ENCODE peak calls at places on chromosomes 3 and 15, in ten cellular contexts. E, Q, W, K, S, R, H, B, F and C are unnamed samples.

GRCh38 chr3:153961498-153961897 is 159.7 kb upstream of the ARHGEF26 start:
- DNase-seq in F (no peak), K (no peak), H (no peak), R (peak), E (no peak), S (no peak), W (no peak), B (no peak), Q (no peak), C (no peak)

GRCh38 chr3:115399751-115400150 is 223.6 kb upstream of the GAP43 start:
- DNase-seq in B (no peak), E (no peak), H (no peak), S (no peak), W (no peak), F (no peak), R (no peak), Q (no peak), K (no peak), C (no peak)

GRCh38 chr15:64483749-64484148 is 23.4 kb downstream of the ZNF609 start:
- DNase-seq in R (no peak), F (no peak), E (no peak), Q (no peak), S (no peak), B (no peak), W (no peak), H (no peak), K (no peak), C (no peak)

GRCh38 chr15:27878841-27879240 is 220.3 kb downstream of the OCA2 start:
- DNase-seq in E (no peak), F (no peak), R (no peak), K (no peak), B (no peak), S (no peak), Q (no peak), H (no peak), W (no peak), C (no peak)

GRCh38 chr15:69537888-69538287 is 85.3 kb downstream of the RPLP1 start:
- DNase-seq in R (no peak), S (no peak), W (no peak), Q (no peak), B (no peak), K (no peak), F (no peak), H (no peak), E (no peak), C (no peak)

GRCh38 chr15:56102401-56102800 is 109.0 kb upstream of the NEDD4 start:
- DNase-seq in S (no peak), W (no peak), E (no peak), R (no peak), B (no peak), Q (peak), K (no peak), F (no peak), H (no peak), C (no peak)

GRCh38 chr3:196842567-196843434 is 24.9 kb upstream of the SENP5 start:
- DNase-seq in S (no peak), R (no peak), Q (no peak), B (no peak), K (no peak), W (no peak), H (no peak), F (no peak), E (no peak), C (peak)

GRCh38 chr3:190225186-190225692 is 97.0 kb downstream of the CLDN1 start:
- DNase-seq in F (no peak), Q (no peak), B (no peak), K (no peak), E (no peak), S (no peak), H (peak), R (peak), W (no peak), C (no peak)

GRCh38 chr3:156449712-156450574 is 105.0 kb downstream of the SSR3 start:
- DNase-seq in S (no peak), H (peak), R (peak), F (peak), B (no peak), K (no peak), Q (no peak), E (peak), W (no peak), C (peak)

GRCh38 chr3:152682477-152682876 is 152.5 kb upstream of the P2RY1 start:
- DNase-seq in F (no peak), R (no peak), E (no peak), B (no peak), W (no peak), S (no peak), H (no peak), Q (no peak), K (no peak), C (no peak)

GRCh38 chr3:5304789-5305680 is 117.5 kb downstream of the EDEM1 start:
- DNase-seq in R (peak), H (peak), E (peak), F (peak), B (no peak), Q (peak), K (no peak), S (peak), W (no peak), C (peak)

GRCh38 chr15:89199734-89200133 is 21.6 kb downstream of the RLBP1 start:
- DNase-seq in S (peak), B (no peak), K (no peak), Q (peak), W (no peak), E (no peak), H (no peak), F (peak), R (peak), C (no peak)

GRCh38 chr3:114420072-114420471 is 126.2 kb downstream of the TIGIT start:
- DNase-seq in R (no peak), W (no peak), H (no peak), K (no peak), Q (no peak), F (no peak), S (no peak), B (no peak), E (no peak), C (no peak)

GRCh38 chr15:94199725-94200124 is 31.6 kb upstream of the MCTP2 start:
- DNase-seq in K (no peak), F (no peak), Q (no peak), W (no peak), E (no peak), R (no peak), H (no peak), S (no peak), B (no peak), C (no peak)

GRCh38 chr3:160796813-160797164 is 40.8 kb downstream of the PPM1L start:
- DNase-seq in F (no peak), W (no peak), H (no peak), Q (no peak), B (no peak), R (no peak), K (no peak), E (no peak), S (no peak), C (no peak)

GRCh38 chr3:180631317-180631716 is 29.4 kb downstream of the TTC14 start:
- DNase-seq in R (no peak), Q (no peak), H (no peak), W (no peak), S (no peak), F (no peak), B (no peak), E (no peak), K (no peak), C (no peak)

GRCh38 chr3:187291001-187291511 is 481 bp downstream of the MASP1 start:
- DNase-seq in B (no peak), W (no peak), F (no peak), H (no peak), Q (peak), E (no peak), R (peak), K (peak), S (no peak), C (no peak)

GRCh38 chr3:38556640-38557358 is 60.7 kb downstream of the EXOG start:
- DNase-seq in R (no peak), S (no peak), E (no peak), K (peak), Q (no peak), H (no peak), B (no peak), W (no peak), F (no peak), C (no peak)

GRCh38 chr15:80489030-80489594 is 84.9 kb downstream of the ARNT2 start:
- DNase-seq in W (no peak), E (peak), S (no peak), H (no peak), R (no peak), F (no peak), B (no peak), Q (no peak), K (no peak), C (no peak)

GRCh38 chr15:72197045-72197459 is 535 bp downstream of the GRAMD2A start:
- DNase-seq in B (no peak), K (no peak), H (no peak), R (no peak), Q (no peak), W (no peak), E (no peak), S (no peak), F (no peak), C (no peak)

GRCh38 chr3:101940521-101940992 is 91.2 kb downstream of the NFKBIZ start:
- DNase-seq in S (no peak), W (no peak), R (peak), H (no peak), F (no peak), B (no peak), E (peak), Q (peak), K (peak), C (peak)

GRCh38 chr3:193975072-193975535 is 160.8 kb upstream of the HES1 start:
- DNase-seq in S (no peak), R (peak), Q (no peak), B (no peak), F (peak), E (no peak), K (no peak), W (no peak), H (no peak), C (no peak)

GRCh38 chr15:66498501-66499386 is 1.2 kb upstream of the SNAPC5 start:
- DNase-seq in F (no peak), Q (no peak), K (no peak), B (no peak), W (no peak), S (no peak), R (peak), H (no peak), E (no peak), C (no peak)

GRCh38 chr3:114586119-114586518 is 292.3 kb downstream of the TIGIT start:
- DNase-seq in S (no peak), F (no peak), K (no peak), H (no peak), W (no peak), R (no peak), Q (no peak), B (no peak), E (no peak), C (no peak)

DNA sequence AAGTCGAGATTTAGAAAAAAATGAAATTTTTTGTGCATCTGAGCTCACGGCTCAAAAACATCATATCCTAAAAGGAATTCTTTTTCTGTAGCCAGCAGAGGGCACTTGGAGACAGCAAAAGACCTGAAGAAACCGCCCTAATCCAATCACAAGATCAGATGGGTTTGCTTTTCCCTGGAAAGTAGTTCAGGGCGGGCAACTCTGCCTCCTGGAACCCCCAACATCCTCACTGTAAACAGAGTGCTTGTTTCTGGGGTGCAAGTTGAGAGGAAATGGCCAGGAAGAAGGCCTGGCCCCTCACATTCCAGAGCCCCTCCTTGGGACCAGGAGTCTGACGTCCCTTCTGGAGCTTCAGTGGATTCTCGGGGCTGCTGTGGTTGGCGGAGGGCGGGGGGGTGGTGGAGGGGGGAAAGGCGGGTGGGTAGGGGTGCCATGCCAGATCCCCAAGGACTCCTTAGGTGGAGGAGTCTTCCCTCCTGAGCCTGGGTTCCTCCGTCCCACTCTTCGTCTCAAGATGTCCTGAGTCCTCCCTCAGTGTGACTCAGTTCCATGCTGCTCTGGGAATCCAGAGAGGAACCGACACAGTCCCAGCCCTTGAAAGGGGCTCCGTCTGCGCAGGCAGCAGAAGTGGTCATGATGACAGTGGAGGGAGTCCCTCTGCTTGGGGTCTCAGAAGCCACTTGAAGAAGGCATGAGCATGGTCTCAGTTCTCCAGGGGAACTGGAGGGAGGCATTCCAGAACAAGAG is 35.9 kb downstream of the CCK start:
- DNase-seq in R (peak), B (no peak), H (no peak), Q (no peak), W (no peak), S (no peak), K (no peak), E (peak), F (peak), C (no peak)
- TF ChIP-seq CTCF in R (peak), B (peak), H (no peak), Q (peak), W (no peak), S (peak), K (peak), E (peak), F (peak), C (peak)

GRCh38 chr3:24069045-24069444 is 124.0 kb downstream of the NR1D2 start:
- DNase-seq in R (no peak), F (no peak), E (no peak), K (no peak), H (no peak), B (no peak), Q (no peak), W (no peak), S (no peak), C (no peak)
- TF ChIP-seq CTCF in R (peak), F (peak), E (peak), K (peak), H (no peak), B (no peak), Q (peak), W (no peak), S (no peak), C (no peak)

DNA sequence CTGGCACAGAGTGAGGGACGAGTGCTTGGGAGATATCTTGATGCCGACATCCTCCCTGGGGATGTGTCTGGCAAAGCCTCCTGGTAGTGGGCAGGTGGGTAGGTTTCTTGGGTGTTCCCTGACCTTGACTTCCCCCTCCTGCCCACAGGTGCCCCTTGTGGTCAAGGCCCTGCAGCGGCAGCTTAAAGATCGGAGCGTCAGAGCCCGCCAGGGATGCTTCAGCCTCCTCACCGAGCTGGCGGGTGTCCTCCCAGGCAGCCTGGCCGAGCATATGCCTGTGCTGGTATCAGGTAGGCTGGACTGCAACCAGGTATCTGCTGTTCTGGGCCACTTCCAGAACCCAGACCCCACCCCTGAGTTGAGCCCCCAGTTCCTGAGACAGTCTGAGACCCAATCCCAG is 19.2 kb downstream of the CAND2 start:
- DNase-seq in S (no peak), B (no peak), Q (no peak), F (no peak), K (no peak), W (no peak), R (no peak), H (no peak), E (no peak), C (no peak)
- TF ChIP-seq CTCF in S (no peak), B (no peak), Q (no peak), F (no peak), K (no peak), W (no peak), R (no peak), H (no peak), E (no peak), C (no peak)

GRCh38 chr15:26294062-26294689 is 431.0 kb upstream of the ATP10A start:
- DNase-seq in B (no peak), H (no peak), Q (peak), S (no peak), F (no peak), R (peak), W (no peak), E (no peak), K (no peak), C (no peak)
- TF ChIP-seq CTCF in B (no peak), H (no peak), Q (peak), S (no peak), F (no peak), R (no peak), W (no peak), E (no peak), K (no peak), C (no peak)

DNA sequence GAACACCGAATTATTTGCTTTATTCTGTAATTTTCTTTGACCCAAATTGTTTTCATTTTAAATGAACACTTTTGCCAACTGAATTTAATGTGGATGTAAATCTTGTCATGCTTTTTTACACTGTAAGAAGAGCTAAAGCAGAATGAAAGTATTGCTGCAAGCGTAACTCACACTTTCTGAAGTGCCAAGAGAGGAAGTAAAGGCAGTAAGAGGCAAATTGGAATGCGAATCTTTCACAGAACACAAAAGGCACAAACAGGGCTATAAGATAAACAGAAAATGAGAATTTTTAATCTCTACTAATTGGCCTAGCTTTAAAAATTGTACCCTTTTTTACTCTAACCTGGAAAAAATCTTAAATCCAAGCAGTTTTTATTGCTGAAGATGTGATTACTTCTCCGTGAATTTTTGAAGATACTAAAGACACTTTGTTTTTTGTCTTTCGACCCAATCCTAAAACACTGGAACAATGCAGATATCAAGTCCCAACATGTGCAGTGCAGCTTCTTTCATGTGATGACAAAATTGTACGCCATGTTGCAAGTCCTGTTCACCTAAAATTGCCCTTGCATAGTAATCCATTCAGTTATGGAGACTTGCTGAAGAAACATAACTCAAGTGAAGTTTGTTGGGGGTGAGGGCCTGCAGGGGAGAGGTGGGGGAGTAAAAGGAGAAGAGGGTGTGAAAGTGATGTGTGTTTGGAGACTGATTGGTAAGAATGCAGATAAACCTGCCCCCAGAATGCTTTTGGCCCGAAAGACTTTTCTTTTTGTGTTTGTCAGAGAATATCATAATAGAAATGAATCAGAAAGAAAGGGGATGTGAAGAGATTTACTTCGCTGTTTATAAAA is 1.4 kb downstream of the ARID3B start:
- DNase-seq in E (no peak), F (no peak), H (no peak), K (no peak), Q (no peak), W (no peak), B (no peak), S (no peak), R (no peak), C (no peak)
- TF ChIP-seq CTCF in E (no peak), F (no peak), H (no peak), K (no peak), Q (no peak), W (no peak), B (no peak), S (no peak), R (no peak), C (no peak)

DNA sequence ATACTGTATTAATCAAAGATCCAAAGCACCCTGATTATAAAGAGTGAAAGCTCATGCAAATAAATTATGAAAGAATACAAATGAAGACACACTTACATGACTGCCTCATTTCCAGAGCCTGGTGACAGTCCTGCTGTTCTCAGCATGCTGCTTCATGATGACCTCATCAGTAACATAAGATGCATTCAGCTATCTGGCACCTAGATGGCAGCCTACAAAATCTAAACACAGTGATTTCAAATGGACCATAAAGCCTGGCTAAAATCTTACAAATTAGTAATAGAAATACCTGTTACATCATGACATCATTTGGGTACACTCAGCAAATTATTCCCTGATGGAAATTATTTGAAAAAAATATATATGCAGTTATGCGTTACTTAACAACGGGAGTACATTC is 207.0 kb downstream of the EPHA3 start:
- DNase-seq in E (peak), Q (no peak), S (no peak), B (no peak), R (peak), W (no peak), F (no peak), H (no peak), K (no peak), C (no peak)
- TF ChIP-seq CTCF in E (no peak), Q (no peak), S (peak), B (no peak), R (peak), W (no peak), F (no peak), H (no peak), K (no peak), C (no peak)

GRCh38 chr3:107855710-107856109 is 235.1 kb downstream of the CD47 start:
- DNase-seq in F (no peak), K (no peak), R (peak), B (no peak), S (no peak), W (no peak), Q (no peak), H (no peak), E (peak), C (no peak)
- TF ChIP-seq CTCF in F (no peak), K (no peak), R (peak), B (no peak), S (no peak), W (no peak), Q (no peak), H (no peak), E (peak), C (no peak)

GRCh38 chr15:99145005-99145404 is 40.1 kb downstream of the SYNM start:
- DNase-seq in H (no peak), F (no peak), Q (no peak), B (no peak), K (no peak), E (no peak), S (no peak), W (no peak), R (no peak), C (no peak)

GRCh38 chr15:99148851-99149276 is 44.0 kb downstream of the SYNM start:
- DNase-seq in E (no peak), S (peak), K (no peak), Q (no peak), B (no peak), R (peak), F (no peak), W (no peak), H (no peak), C (no peak)

GRCh38 chr15:99149366-99149765 is 44.5 kb downstream of the SYNM start:
- DNase-seq in R (no peak), H (no peak), Q (no peak), F (no peak), K (no peak), E (no peak), S (no peak), B (no peak), W (no peak), C (no peak)

GRCh38 chr15:99145778-99146177 is 40.9 kb downstream of the SYNM start:
- DNase-seq in H (no peak), R (no peak), K (no peak), Q (no peak), W (no peak), F (no peak), B (no peak), S (no peak), E (no peak), C (no peak)

GRCh38 chr15:99146661-99147060 is 41.8 kb downstream of the SYNM start:
- DNase-seq in W (no peak), E (no peak), R (no peak), F (no peak), K (no peak), H (no peak), B (no peak), S (no peak), Q (no peak), C (no peak)
- TF ChIP-seq CTCF in W (no peak), E (no peak), R (no peak), F (no peak), K (no peak), H (no peak), B (no peak), S (no peak), Q (no peak), C (no peak)